ENCODE peak calls at places on chromosomes 13 and 19, in five cellular contexts. H is ELR, K is left ventricle myocardium superior, P is NCI-H146, C is GF-D8. Q is an unnamed sample.

GRCh38 chr19:18118420-18119242 is 21.1 kb downstream of the MAST3 start:
- DNase-seq in H (peak; percentile 24), C (no peak), K (no peak), P (no peak), Q (no peak)

GRCh38 chr13:113567681-113568080 is 16.9 kb upstream of the TFDP1 start:
- DNase-seq in P (no peak), C (no peak), K (no peak), H (no peak), Q (no peak)

GRCh38 chr13:71935166-71935840 is 68.3 kb upstream of the DACH1 start:
- DNase-seq in P (no peak), C (no peak), K (no peak), H (no peak), Q (no peak)

GRCh38 chr13:98039964-98040363 is 86.5 kb downstream of the IPO5 start:
- DNase-seq in C (no peak), K (no peak), H (no peak), P (no peak), Q (no peak)

GRCh38 chr19:55535579-55536350 is 1.2 kb downstream of the SBK2 start:
- DNase-seq in C (no peak), P (no peak), K (no peak), H (no peak), Q (no peak)

GRCh38 chr19:41029524-41030432 is 38.7 kb downstream of the CYP2B6 start:
- DNase-seq in K (no peak), H (no peak), C (no peak), P (no peak), Q (no peak)

GRCh38 chr13:102003848-102004570 is 397.8 kb downstream of the FGF14 start:
- DNase-seq in K (no peak), C (no peak), P (no peak), H (peak; percentile 3), Q (no peak)

GRCh38 chr13:36131215-36131930 is at the start of gene DCLK1:
- DNase-seq in C (no peak), K (peak; percentile 88), H (peak; percentile 15), P (peak; percentile 90), Q (peak; percentile 71)

GRCh38 chr19:44607049-44607448 is 6.3 kb upstream of the IGSF23 start:
- DNase-seq in P (no peak), H (peak; percentile 87), C (peak; percentile 56), K (no peak), Q (no peak)